ENCODE peak calls at places on chromosomes 6 and 20, in four cellular contexts. J is stomach, L is HCT116, W is body of pancreas. K is an unnamed sample.

GRCh38 chr6:156807028-156807427 is 29.9 kb downstream of the ARID1B start:
- DNase-seq in W (no peak), L (no peak), J (no peak), K (no peak)

GRCh38 chr6:47008397-47008763 is 33.8 kb downstream of the ADGRF1 start:
- DNase-seq in W (no peak), J (no peak), L (no peak), K (no peak)

GRCh38 chr6:51184046-51184445 is 365.4 kb downstream of the TFAP2B start:
- DNase-seq in L (no peak), W (no peak), J (no peak), K (no peak)

GRCh38 chr6:158207452-158207788 is 39.3 kb downstream of the GTF2H5 start:
- DNase-seq in L (no peak), J (no peak), W (no peak), K (no peak)

GRCh38 chr6:72704979-72705378 is 83.1 kb downstream of the KCNQ5 start:
- DNase-seq in L (no peak), J (no peak), W (no peak), K (no peak)

GRCh38 chr6:138593100-138593877 is 94.0 kb upstream of the NHSL1 start:
- DNase-seq in W (peak; percentile 24), J (peak; percentile 30), L (peak; percentile 64), K (no peak)

GRCh38 chr6:37624606-37625574 is 72.8 kb downstream of the MDGA1 start:
- DNase-seq in W (peak; percentile 80), L (no peak), J (peak; percentile 88), K (no peak)

GRCh38 chr20:10653593-10654288 is 20.1 kb downstream of the JAG1 start:
- DNase-seq in J (no peak), L (no peak), W (peak; percentile 62), K (peak; percentile 41)

GRCh38 chr6:13761361-13762036 is 49.9 kb upstream of the RANBP9 start:
- DNase-seq in W (no peak), J (no peak), L (no peak), K (no peak)

GRCh38 chr20:2840967-2841531 is 504 bp downstream of the VPS16 start:
- DNase-seq in J (peak; percentile 35), L (no peak), W (peak; percentile 50), K (no peak)

GRCh38 chr6:82097676-82098075 is 149.9 kb downstream of the IBTK start:
- DNase-seq in W (no peak), L (no peak), J (no peak), K (no peak)

GRCh38 chr6:42766163-42766670 is 15.6 kb upstream of the BICRAL start:
- DNase-seq in J (no peak), L (peak; percentile 52), W (no peak), K (no peak)

GRCh38 chr20:62190639-62191411 is 8.0 kb downstream of the MTG2 start:
- DNase-seq in L (no peak), W (no peak), J (no peak), K (no peak)

GRCh38 chr6:129501401-129502051 is 208.5 kb downstream of the ARHGAP18 start:
- DNase-seq in L (peak; percentile 98), J (peak; percentile 33), W (peak; percentile 49), K (peak; percentile 11)

GRCh38 chr20:62472020-62472342 is 3.8 kb downstream of the GATA5 start:
- DNase-seq in J (no peak), L (no peak), W (no peak), K (no peak)

GRCh38 chr6:1630771-1631217 is 21.1 kb downstream of the FOXC1 start:
- DNase-seq in J (no peak), L (peak; percentile 75), W (peak; percentile 58), K (no peak)

GRCh38 chr6:18281564-18281963 is 17.2 kb upstream of the DEK start:
- DNase-seq in J (no peak), L (no peak), W (no peak), K (no peak)

GRCh38 chr20:47927385-47927851 is 142.1 kb upstream of the SULF2 start:
- DNase-seq in W (no peak), J (no peak), L (no peak), K (no peak)

GRCh38 chr6:90412538-90413369 is 116.1 kb upstream of the BACH2 start:
- DNase-seq in W (no peak), J (no peak), L (no peak), K (no peak)

GRCh38 chr6:1895721-1896120 is 286.0 kb downstream of the FOXC1 start:
- DNase-seq in L (no peak), W (no peak), J (no peak), K (no peak)

GRCh38 chr6:44272999-44273566 is 2.8 kb downstream of the TMEM151B start:
- DNase-seq in L (no peak), J (no peak), W (no peak), K (no peak)

GRCh38 chr6:13357551-13358075 is 29.3 kb upstream of the TBC1D7 start:
- DNase-seq in J (no peak), L (no peak), W (no peak), K (no peak)

GRCh38 chr6:31557443-31558317 is 10.3 kb downstream of the NFKBIL1 start:
- DNase-seq in W (no peak), L (no peak), J (no peak), K (no peak)

GRCh38 chr6:71544028-71544427 is 255.4 kb downstream of the OGFRL1 start:
- DNase-seq in J (no peak), W (no peak), L (no peak), K (no peak)

GRCh38 chr20:46709459-46710148 is at the start of gene SLC2A10:
- DNase-seq in J (peak; percentile 73), L (no peak), W (peak; percentile 76), K (no peak)

GRCh38 chr6:33632603-33633039 is 11.5 kb downstream of the ITPR3 start:
- DNase-seq in L (peak; percentile 37), J (peak; percentile 45), W (peak; percentile 54), K (no peak)

GRCh38 chr20:18632196-18632789 is 44.4 kb downstream of the DTD1 start:
- DNase-seq in J (peak; percentile 73), L (peak; percentile 34), W (peak; percentile 64), K (peak; percentile 53)

GRCh38 chr6:116352515-116353471 is 18.0 kb upstream of the DSE start:
- DNase-seq in L (no peak), J (no peak), W (no peak), K (no peak)
- H3K27ac ChIP-seq in L (no peak overlapping the region), J (no peak overlapping the region), W (no peak overlapping the region), K (peak overlapping the region; percentile 13)

GRCh38 chr6:53235508-53235907 is 86.9 kb upstream of the GCM1 start:
- DNase-seq in W (no peak), J (no peak), L (no peak), K (no peak)
- H3K27ac ChIP-seq in W (no peak overlapping the region), J (no peak overlapping the region), L (no peak overlapping the region), K (no peak overlapping the region)

DNA sequence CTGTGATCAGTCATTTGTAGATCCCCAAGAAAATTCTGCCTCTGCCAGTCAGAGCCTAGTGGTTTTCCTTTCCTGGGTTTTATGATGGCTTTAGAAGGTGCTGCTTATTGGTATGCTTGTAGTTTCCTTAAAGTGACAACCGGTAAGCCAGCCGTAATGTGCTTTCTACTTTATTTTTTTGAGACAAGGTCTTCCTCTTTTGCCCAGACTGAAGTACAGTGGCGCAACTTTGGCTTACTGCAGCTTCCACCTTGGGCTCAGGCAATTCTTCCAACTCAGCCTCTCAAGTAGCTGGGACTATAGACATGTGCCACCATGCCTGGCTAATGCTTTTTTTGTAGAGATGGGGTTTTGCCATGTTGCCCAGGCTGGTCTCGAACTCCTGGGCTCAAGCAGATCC is 23.5 kb downstream of the MCM8 start:
- DNase-seq in W (no peak), L (no peak), J (no peak), K (no peak)
- H3K27ac ChIP-seq in W (peak overlapping the region; percentile 81), L (no peak overlapping the region), J (no peak overlapping the region), K (no peak overlapping the region)

GRCh38 chr20:53161073-53161472 is 188.9 kb downstream of the TSHZ2 start:
- DNase-seq in L (no peak), W (no peak), J (no peak), K (no peak)

GRCh38 chr20:53164072-53164471 is 191.9 kb downstream of the TSHZ2 start:
- DNase-seq in J (no peak), W (no peak), L (no peak), K (no peak)

GRCh38 chr20:53163486-53163885 is 191.3 kb downstream of the TSHZ2 start:
- DNase-seq in L (no peak), J (no peak), W (no peak), K (no peak)

GRCh38 chr20:53161473-53161872 is 189.3 kb downstream of the TSHZ2 start:
- DNase-seq in L (no peak), J (no peak), W (no peak), K (no peak)

DNA sequence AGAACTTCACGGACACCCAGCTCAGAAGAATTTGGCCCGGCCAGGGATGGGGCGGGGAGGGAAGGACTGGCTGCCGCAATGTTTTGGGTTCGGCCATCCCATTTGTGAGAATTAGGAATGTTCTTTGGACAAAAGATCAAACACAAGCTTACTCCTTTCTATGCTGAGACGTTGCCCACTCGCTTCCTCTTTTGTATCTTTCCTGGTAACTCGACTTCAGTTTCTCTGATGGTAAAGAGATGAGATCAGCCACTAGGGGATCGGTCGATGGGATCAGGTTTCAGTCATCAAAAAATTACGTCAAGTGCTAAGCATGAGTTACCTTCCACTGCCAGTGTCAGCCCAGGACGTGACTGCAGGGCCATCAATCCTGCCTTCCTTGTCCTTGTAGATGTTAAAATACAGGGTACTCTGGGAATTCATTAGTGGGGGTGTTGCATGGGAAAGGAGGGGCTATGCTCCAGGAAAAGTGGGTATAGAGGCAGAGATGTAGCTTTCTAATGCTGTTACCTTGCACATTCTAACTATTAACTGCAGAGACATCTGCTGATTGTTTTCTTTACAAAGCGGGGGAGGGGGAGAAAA is 190.2 kb downstream of the TSHZ2 start:
- DNase-seq in L (peak; percentile 42), W (peak; percentile 24), J (no peak), K (no peak)
- H3K27ac ChIP-seq in L (no peak overlapping the region), W (peak overlapping the region; percentile 65), J (no peak overlapping the region), K (no peak overlapping the region)

DNA sequence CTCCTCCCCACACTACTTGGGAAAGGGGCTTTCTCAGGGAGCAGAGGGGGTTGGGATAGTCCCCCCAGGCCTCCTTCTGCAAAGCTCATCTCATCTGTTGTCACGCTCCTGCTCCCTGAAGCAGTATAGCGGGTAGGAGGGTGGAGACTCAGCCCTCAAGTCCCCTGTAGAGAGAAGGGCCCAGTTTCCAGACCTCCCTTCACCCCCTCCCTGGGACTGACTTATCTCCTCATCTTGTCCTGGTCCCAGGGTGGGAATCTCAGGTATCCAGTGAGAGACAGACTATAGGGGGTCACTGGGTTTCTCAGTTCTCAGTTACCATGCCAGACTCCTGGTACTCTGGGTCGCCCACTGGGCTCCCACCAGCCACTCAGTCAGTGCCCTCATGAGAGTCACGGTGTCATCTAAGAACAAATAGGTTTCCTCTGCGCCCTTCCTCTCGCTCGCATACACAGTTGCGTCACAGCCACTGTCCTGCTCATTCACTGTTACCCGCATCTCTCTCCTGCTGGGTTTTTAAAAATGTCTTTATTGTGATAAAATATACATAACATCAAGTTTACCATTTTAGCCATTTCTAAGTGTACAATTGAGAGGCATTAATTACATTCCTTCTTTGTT is 4.1 kb downstream of the TEAD3 start:
- DNase-seq in J (no peak), L (no peak), W (no peak), K (no peak)
- H3K27ac ChIP-seq in J (no peak overlapping the region), L (no peak overlapping the region), W (no peak overlapping the region), K (no peak overlapping the region)

GRCh38 chr20:54623923-54624569 is 148.7 kb downstream of the DOK5 start:
- DNase-seq in J (peak; percentile 43), W (peak; percentile 54), L (no peak), K (no peak)
- H3K27ac ChIP-seq in J (no peak overlapping the region), W (peak overlapping the region; percentile 24), L (no peak overlapping the region), K (peak overlapping the region; percentile 60)

K was measured in caudate nucleus.